ENCODE peak calls at places on chromosome 5, in four cellular contexts. Q is body of pancreas, Y is ELR, K is caudate nucleus. B is an unnamed sample.

GRCh38 chr5:178422400-178422775 is 167.8 kb downstream of the COL23A1 start:
- DNase-seq in Q (no peak), Y (no peak), K (no peak), B (no peak)

GRCh38 chr5:34835664-34836063 is 3.3 kb upstream of the TTC23L start:
- DNase-seq in Q (no peak), Y (no peak), K (no peak), B (no peak)

GRCh38 chr5:100643473-100643872 is 108.3 kb downstream of the FAM174A start:
- DNase-seq in Q (no peak), Y (peak), K (no peak), B (no peak)

GRCh38 chr5:25544652-25545249 is 900.0 kb upstream of the CDH10 start:
- DNase-seq in Q (peak), Y (peak), K (no peak), B (no peak)

GRCh38 chr5:178439411-178440162 is 150.6 kb downstream of the COL23A1 start:
- DNase-seq in Q (no peak), Y (no peak), K (no peak), B (no peak)

GRCh38 chr5:146877783-146878470 is 630 bp downstream of the PPP2R2B start:
- DNase-seq in Q (peak), Y (no peak), K (peak), B (peak)

GRCh38 chr5:100623719-100624118 is 88.5 kb downstream of the FAM174A start:
- DNase-seq in Q (no peak), Y (peak), K (no peak), B (no peak)

GRCh38 chr5:79798892-79799590 is 109.4 kb downstream of the CMYA5 start:
- DNase-seq in Q (no peak), Y (no peak), K (no peak), B (no peak)

GRCh38 chr5:1322036-1322903 is 22.6 kb downstream of the CLPTM1L start:
- DNase-seq in Q (no peak), Y (no peak), K (no peak), B (peak)

GRCh38 chr5:2755371-2755715 is 3.9 kb upstream of the IRX2 start:
- DNase-seq in Q (no peak), Y (no peak), K (no peak), B (no peak)

GRCh38 chr5:112637343-112637742 is 100.3 kb upstream of the APC start:
- DNase-seq in Q (peak), Y (no peak), K (no peak), B (peak)

GRCh38 chr5:119355636-119356383 is at the start of gene TNFAIP8:
- DNase-seq in Q (peak), Y (peak), K (no peak), B (no peak)

GRCh38 chr5:170903075-170903474 is 41.3 kb downstream of the RANBP17 start:
- DNase-seq in Q (no peak), Y (no peak), K (no peak), B (no peak)

GRCh38 chr5:173325091-173325698 is 3.0 kb downstream of the STC2 start:
- DNase-seq in Q (no peak), Y (no peak), K (no peak), B (no peak)

GRCh38 chr5:155827949-155828348 is 499.0 kb upstream of the SGCD start:
- DNase-seq in Q (no peak), Y (no peak), K (no peak), B (no peak)

GRCh38 chr5:67831081-67831480 is 384.5 kb upstream of the PIK3R1 start:
- DNase-seq in Q (no peak), Y (no peak), K (no peak), B (no peak)

GRCh38 chr5:35009059-35009458 is 38.7 kb downstream of the AGXT2 start:
- DNase-seq in Q (no peak), Y (no peak), K (no peak), B (no peak)

GRCh38 chr5:152349683-152350526 is 55.2 kb downstream of the NMUR2 start:
- DNase-seq in Q (peak), Y (peak), K (peak), B (peak)

GRCh38 chr5:138466058-138466899 is 1.0 kb downstream of the EGR1 start:
- DNase-seq in Q (peak), Y (peak), K (no peak), B (no peak)

GRCh38 chr5:93294184-93294583 is 286.8 kb downstream of the NR2F1-AS1 start:
- DNase-seq in Q (no peak), Y (peak), K (no peak), B (no peak)

GRCh38 chr5:144207875-144208444 is 37.3 kb downstream of the KCTD16 start:
- DNase-seq in Q (no peak), Y (no peak), K (no peak), B (no peak)

GRCh38 chr5:40665902-40666301 is 13.8 kb upstream of the PTGER4 start:
- DNase-seq in Q (no peak), Y (no peak), K (no peak), B (no peak)

GRCh38 chr5:167827766-167828165 is 463.7 kb upstream of the WWC1 start:
- DNase-seq in Q (no peak), Y (no peak), K (no peak), B (no peak)

GRCh38 chr5:1673042-1673674 is 126.5 kb downstream of the MRPL36 start:
- DNase-seq in Q (no peak), Y (no peak), K (no peak), B (no peak)

GRCh38 chr5:164649266-164649665 is 1143.8 kb downstream of the MAT2B start:
- DNase-seq in Q (no peak), Y (no peak), K (no peak), B (no peak)

GRCh38 chr5:147479431-147479830 is 30.4 kb downstream of the DPYSL3 start:
- DNase-seq in Q (no peak), Y (no peak), K (no peak), B (no peak)

GRCh38 chr5:76403713-76403962 is 553 bp downstream of the IQGAP2 start:
- DNase-seq in Q (no peak), Y (no peak), K (no peak), B (no peak)

B was measured in dorsolateral prefrontal cortex.